ENCODE peak calls at places on chromosomes 4 and X, in four cellular contexts. One of them, this sample, is unnamed.

GRCh38 chr4:99024481-99025275 is 29.2 kb downstream of the METAP1 start:
- DNase-seq in sciatic nerve: no peak
- DNase-seq in A549: no peak
- DNase-seq in germinal center: no peak
- DNase-seq in this sample: no peak

GRCh38 chrX:122582280-122582679 is 601.8 kb upstream of the GRIA3 start:
- DNase-seq in sciatic nerve: no peak
- DNase-seq in A549: no peak
- DNase-seq in germinal center: no peak
- DNase-seq in this sample: no peak

GRCh38 chrX:43655151-43655676 is 885 bp upstream of the MAOA start:
- DNase-seq in sciatic nerve: peak
- DNase-seq in A549: peak
- DNase-seq in germinal center: peak
- DNase-seq in this sample: no peak

GRCh38 chrX:11579856-11580595 is 85.7 kb downstream of the ARHGAP6 start:
- DNase-seq in sciatic nerve: no peak
- DNase-seq in A549: no peak
- DNase-seq in germinal center: no peak
- DNase-seq in this sample: no peak

GRCh38 chrX:102155806-102156179 is at the start of gene BEX5:
- DNase-seq in sciatic nerve: no peak
- DNase-seq in A549: no peak
- DNase-seq in germinal center: peak
- DNase-seq in this sample: no peak

GRCh38 chr4:54316139-54316538 is 87.0 kb downstream of the PDGFRA start:
- DNase-seq in sciatic nerve: no peak
- DNase-seq in A549: no peak
- DNase-seq in germinal center: no peak
- DNase-seq in this sample: no peak

GRCh38 chrX:10485331-10485730 is 135.1 kb downstream of the MID1 start:
- DNase-seq in sciatic nerve: no peak
- DNase-seq in A549: no peak
- DNase-seq in germinal center: no peak
- DNase-seq in this sample: no peak

GRCh38 chr4:174580597-174580996 is 58.3 kb upstream of the HPGD start:
- DNase-seq in sciatic nerve: no peak
- DNase-seq in A549: no peak
- DNase-seq in germinal center: no peak
- DNase-seq in this sample: no peak

GRCh38 chrX:2650865-2651264 is 40.2 kb upstream of the CD99 start:
- DNase-seq in sciatic nerve: no peak
- DNase-seq in A549: no peak
- DNase-seq in germinal center: no peak
- DNase-seq in this sample: no peak

GRCh38 chrX:11386812-11387211 is 93.6 kb downstream of the AMELX start:
- DNase-seq in sciatic nerve: no peak
- DNase-seq in A549: no peak
- DNase-seq in germinal center: no peak
- DNase-seq in this sample: no peak

GRCh38 chr4:39823193-39823592 is 125.3 kb downstream of the UBE2K start:
- DNase-seq in sciatic nerve: no peak
- DNase-seq in A549: no peak
- DNase-seq in germinal center: no peak
- DNase-seq in this sample: no peak

GRCh38 chr4:55086561-55086960 is 38.8 kb downstream of the KDR start:
- DNase-seq in sciatic nerve: no peak
- DNase-seq in A549: no peak
- DNase-seq in germinal center: no peak
- DNase-seq in this sample: no peak

GRCh38 chr4:102449751-102450352 is 51.3 kb upstream of the NFKB1 start:
- DNase-seq in sciatic nerve: no peak
- DNase-seq in A549: peak
- DNase-seq in germinal center: peak
- DNase-seq in this sample: peak

GRCh38 chr4:55125763-55126541 is 557 bp upstream of the KDR start:
- DNase-seq in sciatic nerve: no peak
- DNase-seq in A549: no peak
- DNase-seq in germinal center: no peak
- DNase-seq in this sample: no peak

GRCh38 chr4:56264861-56265260 is 122.4 kb downstream of the AASDH start:
- DNase-seq in sciatic nerve: no peak
- DNase-seq in A549: no peak
- DNase-seq in germinal center: no peak
- DNase-seq in this sample: no peak